ENCODE peak calls at places on chromosomes 4 and X, in nine cellular contexts. V is psoas muscle, W is lung, F is SK-N-SH, H is PC-3, C is left lung, U is H9, E is neural progenitor cell, K is IMR-90. J is an unnamed sample. For H3K4me1 and H3K27me3, the result is how much of the 10 kb centered on the place peaks cover.

GRCh38 chr4:123361195-123361861 is 35.3 kb upstream of the SPRY1 start:
- DNase-seq in E (no peak), F (no peak), W (no peak), V (no peak), H (peak), U (no peak), C (no peak), K (peak), J (no peak)

GRCh38 chr4:6693274-6694176 is at the start of gene S100P:
- DNase-seq in W (no peak), V (no peak), U (no peak), K (no peak), C (no peak), F (no peak), E (no peak), H (peak), J (no peak)

GRCh38 chr4:73573794-73574528 is 46.3 kb downstream of the RASSF6 start:
- DNase-seq in C (peak), U (peak), K (peak), E (peak), F (peak), H (peak), W (peak), V (peak), J (no peak)

GRCh38 chr4:26741491-26741871 is 119.2 kb upstream of the STIM2 start:
- DNase-seq in F (no peak), E (peak), K (no peak), U (no peak), V (no peak), H (no peak), W (no peak), C (no peak), J (no peak)

GRCh38 chrX:72131317-72132294 is at the start of gene RTL5:
- DNase-seq in W (peak), C (peak), E (peak), U (peak), H (peak), K (peak), V (peak), F (peak), J (peak)

GRCh38 chr4:83013420-83013867 is 2.8 kb upstream of the LIN54 start:
- DNase-seq in F (peak), K (no peak), E (no peak), U (no peak), H (no peak), V (no peak), W (no peak), C (no peak), J (no peak)

GRCh38 chrX:17876135-17876534 is 15.0 kb upstream of the RAI2 start:
- DNase-seq in E (peak), U (no peak), F (no peak), W (no peak), C (no peak), H (peak), V (no peak), K (no peak), J (no peak)

GRCh38 chr4:25966171-25966570 is 52.2 kb downstream of the SMIM20 start:
- DNase-seq in V (no peak), F (no peak), H (no peak), U (no peak), E (no peak), W (no peak), C (no peak), K (peak), J (no peak)

GRCh38 chr4:4868506-4869379 is 9.3 kb downstream of the MSX1 start:
- DNase-seq in U (no peak), H (no peak), F (no peak), E (peak), W (no peak), K (no peak), C (no peak), V (no peak), J (no peak)

GRCh38 chrX:39757971-39758370 is 339.8 kb downstream of the BCOR start:
- DNase-seq in W (no peak), V (no peak), F (no peak), E (peak), H (no peak), C (no peak), K (peak), U (no peak), J (no peak)

GRCh38 chr4:127844605-127845116 is 36.0 kb upstream of the PLK4 start:
- DNase-seq in F (no peak), W (no peak), C (no peak), U (no peak), H (peak), E (no peak), K (peak), V (no peak), J (no peak)

GRCh38 chrX:153948847-153949819 is 4.7 kb upstream of the RENBP start:
- DNase-seq in W (no peak), K (no peak), U (no peak), C (no peak), F (no peak), V (no peak), E (peak), H (no peak), J (no peak)

GRCh38 chrX:102517331-102517730 is 792 bp upstream of the TMSB15A start:
- DNase-seq in E (peak), U (no peak), C (no peak), W (no peak), K (peak), H (peak), V (no peak), F (peak), J (no peak)

GRCh38 chr4:26150948-26151347 is 169.9 kb upstream of the RBPJ start:
- DNase-seq in W (no peak), E (no peak), H (peak), C (no peak), F (no peak), V (no peak), K (peak), U (no peak), J (no peak)

GRCh38 chr4:4810365-4810764 is 49.1 kb upstream of the MSX1 start:
- DNase-seq in K (no peak), W (no peak), F (no peak), V (no peak), U (no peak), H (no peak), C (no peak), E (no peak), J (no peak)

GRCh38 chr4:113979973-113980615 is 647 bp upstream of the ARSJ start:
- DNase-seq in W (no peak), E (no peak), U (no peak), V (no peak), K (peak), F (no peak), H (peak), C (no peak), J (no peak)

GRCh38 chr4:55545681-55546632 is 752 bp downstream of the CLOCK start:
- DNase-seq in H (peak), V (peak), F (peak), E (peak), C (peak), W (peak), U (peak), K (peak), J (peak)

GRCh38 chr4:8589831-8590545 is 2.6 kb upstream of the CPZ start:
- DNase-seq in H (no peak), K (peak), V (no peak), U (no peak), C (no peak), W (no peak), E (peak), F (peak), J (no peak)

GRCh38 chr4:72886602-72887001 is 182.9 kb downstream of the COX18 start:
- DNase-seq in K (no peak), H (peak), F (peak), W (no peak), E (no peak), C (no peak), V (no peak), U (no peak), J (no peak)

GRCh38 chr4:17400696-17401095 is 111.2 kb downstream of the QDPR start:
- DNase-seq in U (no peak), E (no peak), V (no peak), C (no peak), W (no peak), H (no peak), K (no peak), F (no peak), J (no peak)

GRCh38 chrX:135295238-135295943 is 13.9 kb upstream of the ETDC start:
- DNase-seq in E (peak), F (peak), K (peak), C (peak), H (no peak), V (peak), U (peak), W (peak), J (no peak)

GRCh38 chr4:88613417-88613875 is 21.2 kb downstream of the HERC3 start:
- DNase-seq in E (no peak), V (no peak), K (no peak), H (no peak), C (no peak), F (no peak), U (no peak), W (no peak), J (no peak)

GRCh38 chr4:123102897-123103489 is 180.6 kb upstream of the NUDT6 start:
- DNase-seq in V (no peak), E (peak), F (peak), K (peak), W (no peak), U (no peak), H (peak), C (no peak), J (no peak)

GRCh38 chrX:83022020-83022419 is 486.1 kb upstream of the POU3F4 start:
- DNase-seq in W (no peak), H (peak), U (no peak), K (no peak), E (no peak), C (peak), V (no peak), F (no peak), J (no peak)

GRCh38 chr4:23904639-23905061 is 14.8 kb upstream of the PPARGC1A start:
- DNase-seq in C (no peak), F (no peak), U (no peak), E (no peak), W (no peak), V (no peak), K (no peak), H (no peak), J (no peak)

GRCh38 chrX:151974336-151975227 is at the start of gene GABRE:
- DNase-seq in C (peak), V (peak), U (peak), F (peak), E (peak), H (no peak), W (peak), K (no peak), J (peak)

GRCh38 chrX:149092179-149092578 is 412.9 kb downstream of the IDS start:
- DNase-seq in H (no peak), F (no peak), E (no peak), W (no peak), V (no peak), K (no peak), C (no peak), U (no peak), J (no peak)

GRCh38 chrX:134803551-134804183 is 145.4 kb upstream of the PLAC1 start:
- DNase-seq in F (no peak), U (no peak), K (no peak), W (no peak), H (no peak), E (no peak), V (no peak), C (no peak), J (no peak)

GRCh38 chr4:15551740-15552446 is 82.2 kb downstream of the CC2D2A start:
- DNase-seq in U (no peak), V (no peak), K (no peak), F (no peak), E (no peak), W (no peak), C (no peak), H (no peak), J (no peak)

GRCh38 chr4:58247792-58248191 is 1137.6 kb upstream of the IGFBP7 start:
- DNase-seq in C (no peak), W (no peak), V (no peak), K (no peak), F (no peak), E (peak), H (peak), U (peak), J (no peak)

GRCh38 chrX:23981711-23982110 is 45.3 kb downstream of the KLHL15 start:
- DNase-seq in U (no peak), K (no peak), F (no peak), W (no peak), V (no peak), E (no peak), C (no peak), H (no peak), J (no peak)

GRCh38 chr4:165656399-165656798 is 216.6 kb upstream of the TLL1 start:
- DNase-seq in H (no peak), C (no peak), V (no peak), W (no peak), U (no peak), F (no peak), K (no peak), E (peak), J (no peak)

GRCh38 chrX:108584617-108585211 is 145.1 kb downstream of the COL4A5 start:
- DNase-seq in C (no peak), H (peak), U (peak), E (peak), W (no peak), K (no peak), F (peak), V (no peak), J (no peak)

GRCh38 chrX:131729295-131729694 is 185.4 kb downstream of the OR13H1 start:
- DNase-seq in F (peak), V (peak), C (peak), U (no peak), H (no peak), W (peak), K (peak), E (no peak), J (peak)

GRCh38 chrX:153971632-153972367 is at the start of gene HCFC1:
- DNase-seq in H (peak), W (peak), U (peak), F (peak), E (peak), V (peak), K (peak), C (peak), J (peak)

GRCh38 chr4:114780205-114780604 is 181.6 kb downstream of the UGT8 start:
- DNase-seq in V (no peak), E (peak), H (peak), C (no peak), K (peak), W (no peak), U (peak), F (peak), J (no peak)

GRCh38 chr4:24163314-24163713 is 273.5 kb upstream of the PPARGC1A start:
- DNase-seq in W (no peak), H (no peak), F (no peak), K (no peak), U (no peak), C (no peak), E (no peak), V (no peak), J (no peak)

GRCh38 chrX:151985955-151986354 is 11.5 kb upstream of the GABRE start:
- DNase-seq in U (no peak), F (no peak), V (peak), E (no peak), W (no peak), K (peak), H (no peak), C (no peak), J (no peak)

GRCh38 chr4:152063301-152064235 is 302.8 kb upstream of the GATB start:
- DNase-seq in U (no peak), F (peak), V (no peak), K (no peak), H (peak), W (no peak), C (no peak), E (no peak), J (no peak)

GRCh38 chr4:173935622-173936405 is 347.7 kb downstream of the FBXO8 start:
- DNase-seq in U (no peak), V (no peak), W (no peak), H (no peak), F (no peak), K (peak), C (no peak), E (no peak), J (no peak)

GRCh38 chrX:136778914-136779313 is 1.8 kb downstream of the ARHGEF6 start:
- DNase-seq in H (no peak), V (no peak), C (no peak), U (no peak), K (no peak), E (no peak), W (no peak), F (no peak), J (no peak)
- H3K4me1 ChIP-seq in H (under half), V (under half), C (under half), U (under half), K (under half), E (under half), W (under half), F (under half), J (under half)

GRCh38 chr4:80263541-80264351 is 2.7 kb upstream of the FGF5 start:
- DNase-seq in E (peak), H (no peak), U (peak), V (no peak), F (no peak), W (no peak), C (no peak), K (no peak), J (no peak)

GRCh38 chr4:80261989-80262600 is 4.4 kb upstream of the FGF5 start:
- DNase-seq in C (no peak), W (no peak), F (no peak), V (no peak), U (no peak), H (no peak), K (no peak), E (no peak), J (no peak)

GRCh38 chr4:80257851-80258250 is 8.6 kb upstream of the FGF5 start:
- DNase-seq in V (no peak), U (no peak), K (no peak), H (no peak), E (no peak), W (no peak), F (no peak), C (no peak), J (no peak)

GRCh38 chr4:80255374-80256095 is 10.9 kb upstream of the FGF5 start:
- DNase-seq in E (no peak), K (peak), U (no peak), C (no peak), H (peak), F (no peak), W (no peak), V (no peak), J (no peak)

DNA sequence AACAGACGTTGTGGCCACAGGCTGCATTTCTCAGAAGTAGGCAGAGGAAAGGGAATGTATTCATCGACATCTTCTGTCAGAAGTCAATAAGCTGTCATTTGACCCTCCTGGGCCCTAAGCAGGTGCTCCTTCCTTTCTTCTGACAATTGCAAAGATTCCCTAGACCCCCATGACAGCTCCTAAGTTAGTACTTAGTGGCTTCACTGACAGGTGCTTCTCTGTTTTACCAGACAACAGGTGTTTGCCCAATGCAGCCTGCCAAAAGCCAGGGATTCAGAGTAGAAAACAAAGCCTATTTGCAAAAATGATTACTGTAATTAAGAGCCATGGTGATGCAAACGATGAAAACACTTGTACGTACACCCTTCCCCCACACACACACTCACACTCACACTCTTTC is 7.5 kb upstream of the FGF5 start:
- DNase-seq in W (no peak), K (no peak), C (no peak), V (no peak), F (no peak), E (no peak), H (no peak), U (no peak), J (no peak)
- H3K27me3 ChIP-seq in W (under half), K (under half), C (under half), V (under half), F (under half), E (half or more), H (under half), U (under half), J (under half)

DNA sequence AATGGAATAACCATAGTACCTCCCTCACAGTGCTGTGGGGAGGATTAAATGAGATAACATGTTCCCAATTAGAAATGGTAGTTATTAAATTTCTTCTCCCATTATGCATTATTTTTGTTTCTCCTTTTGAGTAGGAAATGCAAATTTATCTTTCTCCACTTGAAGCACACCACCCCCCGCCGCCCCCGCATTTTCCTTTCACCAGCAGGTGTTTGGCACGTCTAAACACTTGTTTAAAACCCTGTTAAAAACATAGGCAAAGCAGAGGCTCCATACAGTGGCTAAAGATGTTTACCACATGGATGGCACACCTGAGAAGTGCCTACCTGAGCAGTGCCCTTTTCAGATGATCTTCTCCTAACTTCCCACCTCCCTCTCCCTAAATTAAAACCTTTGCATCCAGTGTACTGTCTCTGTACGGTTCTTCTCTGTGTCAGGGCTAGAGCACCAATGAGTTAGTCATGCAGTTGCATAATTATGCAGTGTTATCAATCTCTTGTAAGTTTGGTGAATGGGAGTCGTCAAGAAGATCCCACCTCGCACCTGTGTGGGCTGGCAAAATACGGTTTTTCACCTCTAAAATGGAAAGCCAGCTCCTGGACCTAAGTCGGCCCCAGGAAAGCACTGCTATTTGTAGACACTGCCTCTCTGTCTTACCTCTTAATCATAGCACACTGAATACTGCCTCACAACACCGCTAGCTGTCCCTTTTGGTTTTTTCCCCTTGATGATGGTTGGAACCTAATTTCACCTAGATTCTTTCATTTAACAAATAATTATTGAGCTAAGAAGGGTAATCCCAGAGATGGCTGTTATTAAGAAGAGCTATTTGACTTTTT is 122.0 kb downstream of the CT47B1 start:
- DNase-seq in E (no peak), K (no peak), C (no peak), W (no peak), H (no peak), U (no peak), V (no peak), F (no peak), J (no peak)
- H3K4me1 ChIP-seq in E (under half), K (under half), C (under half), W (under half), H (under half), U (under half), V (under half), F (under half), J (under half)

DNA sequence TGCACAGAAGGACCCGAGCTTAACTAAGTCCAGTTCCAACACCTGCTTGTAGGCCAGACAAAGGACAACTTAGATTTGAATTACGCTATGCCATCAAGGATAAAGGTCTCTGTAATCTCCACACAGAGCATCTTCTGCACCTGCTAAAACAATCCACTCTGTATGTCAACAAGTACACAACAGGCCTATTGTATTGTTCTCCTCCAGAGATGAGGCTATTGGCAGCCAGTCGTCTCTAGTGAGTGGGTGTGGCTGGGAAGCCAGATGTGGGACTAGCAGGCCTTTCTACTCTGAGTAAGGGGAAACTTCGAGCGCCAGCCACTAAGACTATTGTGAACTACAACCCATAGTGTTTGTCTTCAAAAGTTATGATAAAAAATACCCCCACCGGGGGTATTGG is 12.2 kb downstream of the ZDHHC9 start:
- DNase-seq in W (no peak), E (peak), V (no peak), H (no peak), F (no peak), K (no peak), C (no peak), U (no peak), J (no peak)
- H3K27me3 ChIP-seq in W (under half), E (under half), V (under half), H (under half), F (under half), K (under half), C (under half), U (under half), J (under half)

DNA sequence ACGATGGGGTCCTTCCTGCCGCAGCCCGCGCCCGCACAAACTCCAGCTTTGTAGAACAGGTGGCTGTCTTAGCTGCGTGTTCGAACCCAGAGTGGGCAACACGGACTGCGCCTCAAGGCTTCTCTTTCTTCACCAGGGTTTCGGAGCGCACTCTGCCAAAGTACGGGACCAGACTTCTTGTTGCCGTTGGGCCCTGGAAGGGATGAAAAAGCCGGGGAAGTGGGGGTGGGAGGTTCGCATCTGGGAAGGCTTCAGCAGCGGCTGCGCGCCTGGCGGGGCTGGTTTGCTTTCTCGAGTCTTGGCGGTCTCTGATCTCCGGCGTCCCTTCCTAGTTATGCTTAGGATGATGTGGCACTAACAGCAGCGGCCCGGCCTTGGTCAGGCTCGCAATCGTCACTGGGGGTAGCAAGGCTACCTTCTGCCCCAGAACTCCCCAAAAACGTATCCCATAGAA is 673 bp downstream of the PARM1 start:
- DNase-seq in W (peak), H (no peak), K (no peak), C (no peak), F (peak), E (peak), V (peak), U (peak), J (peak)
- H3K4me1 ChIP-seq in W (under half), H (under half), K (under half), C (under half), F (under half), E (under half), V (under half), U (under half), J (under half)